ENCODE peak calls at places on chromosomes 3 and 15, in nine cellular contexts. H is mesothelial cell of epicardium; M is stimulated activated CD8-positive, alpha-beta memory T cell treated with anti-CD3 and anti-CD28 coated beads, Interleukin-4, amount 100 ng/mL, for 48 hours; O is RCC 7860; F is foreskin fibroblast; E is dorsolateral prefrontal cortex; I is BJ; G is choroid plexus epithelial cell; R is activated T-cell treated with anti-CD3 and anti-CD28 coated beads, Interleukin-2, amount 50 U/mL, for 1 hour. S is an unnamed sample.

GRCh38 chr3:77026904-77027634 is 12.8 kb upstream of the ROBO2 start:
- DNase-seq in H (no peak), O (no peak), M (no peak), I (no peak), E (no peak), R (no peak), G (no peak), F (no peak), S (no peak)

GRCh38 chr15:80403712-80404056 is 498 bp upstream of the ARNT2 start:
- DNase-seq in O (no peak), G (no peak), H (peak; percentile 26), I (no peak), E (peak; percentile 69), M (no peak), R (no peak), F (no peak), S (no peak)

GRCh38 chr3:39156421-39156820 is 3.0 kb upstream of the CSRNP1 start:
- DNase-seq in H (no peak), E (no peak), G (no peak), M (no peak), R (no peak), F (peak; percentile 61), O (no peak), I (no peak), S (no peak)

GRCh38 chr3:22492342-22492741 is 710.8 kb upstream of the UBE2E2 start:
- DNase-seq in G (no peak), O (no peak), H (no peak), I (no peak), R (no peak), E (no peak), M (no peak), F (no peak), S (no peak)

GRCh38 chr15:40232625-40233070 is 6.2 kb upstream of the PAK6 start:
- DNase-seq in H (no peak), E (no peak), G (no peak), F (no peak), I (no peak), M (no peak), O (no peak), R (no peak), S (no peak)

GRCh38 chr15:37900286-37901221 is 33.9 kb upstream of the TMCO5A start:
- DNase-seq in G (peak; percentile 89), R (no peak), E (no peak), F (peak; percentile 54), H (no peak), M (no peak), I (no peak), O (peak; percentile 39), S (no peak)

GRCh38 chr3:67018105-67018788 is 20.1 kb downstream of the KBTBD8 start:
- DNase-seq in F (no peak), R (no peak), H (no peak), G (peak; percentile 79), M (no peak), E (no peak), O (no peak), I (no peak), S (no peak)

GRCh38 chr15:85755471-85755870 is 39.3 kb downstream of the KLHL25 start:
- DNase-seq in H (no peak), G (no peak), I (no peak), O (no peak), R (no peak), E (no peak), M (no peak), F (no peak), S (no peak)

GRCh38 chr15:82663186-82663600 is 16.0 kb upstream of the CPEB1 start:
- DNase-seq in E (no peak), R (peak; percentile 43), O (no peak), I (no peak), M (peak; percentile 71), F (peak; percentile 29), H (peak; percentile 62), G (peak; percentile 39), S (no peak)

GRCh38 chr3:151561878-151562277 is 101.0 kb upstream of the IGSF10 start:
- DNase-seq in R (no peak), M (no peak), E (no peak), F (no peak), G (no peak), H (no peak), O (no peak), I (no peak), S (no peak)

GRCh38 chr3:124586126-124587052 is 143.9 kb upstream of the UMPS start:
- DNase-seq in G (no peak), H (no peak), E (no peak), O (no peak), M (no peak), I (no peak), R (no peak), F (no peak), S (no peak)

GRCh38 chr3:138325990-138326389 is 3.7 kb downstream of the NME9 start:
- DNase-seq in F (no peak), I (no peak), H (no peak), R (no peak), O (no peak), M (no peak), E (no peak), G (no peak), S (no peak)

GRCh38 chr3:140709751-140710150 is 31.9 kb downstream of the TRIM42 start:
- DNase-seq in R (no peak), G (no peak), M (no peak), E (no peak), H (no peak), I (no peak), O (no peak), F (no peak), S (no peak)

GRCh38 chr3:13258280-13258679 is 161.8 kb downstream of the NUP210 start:
- DNase-seq in E (no peak), I (no peak), H (no peak), R (no peak), O (no peak), M (no peak), F (no peak), G (no peak), S (no peak)

GRCh38 chr3:97927699-97928098 is 44.5 kb downstream of the RIOX2 start:
- DNase-seq in G (peak; percentile 70), M (no peak), R (no peak), I (peak; percentile 35), H (no peak), E (no peak), F (peak; percentile 34), O (no peak), S (no peak)

GRCh38 chr3:159196316-159196715 is 394.5 kb downstream of the MFSD1 start:
- DNase-seq in E (no peak), H (no peak), M (no peak), R (no peak), O (no peak), I (no peak), G (no peak), F (peak; percentile 47), S (no peak)

GRCh38 chr3:12180218-12180617 is 21.5 kb upstream of the TIMP4 start:
- DNase-seq in F (no peak), O (peak; percentile 92), H (no peak), E (no peak), R (no peak), G (peak; percentile 93), M (no peak), I (no peak), S (no peak)

GRCh38 chr15:80711886-80712285 is 16.8 kb downstream of the ABHD17C start:
- DNase-seq in H (no peak), F (no peak), R (no peak), M (no peak), G (no peak), I (no peak), O (no peak), E (no peak), S (no peak)

GRCh38 chr3:165521131-165521871 is 315.9 kb downstream of the BCHE start:
- DNase-seq in I (no peak), M (no peak), G (no peak), H (no peak), E (no peak), F (no peak), R (no peak), O (no peak), S (no peak)

GRCh38 chr3:100650651-100651611 is 41.5 kb downstream of the ADGRG7 start:
- DNase-seq in G (peak; percentile 80), M (no peak), R (no peak), H (no peak), O (peak; percentile 26), F (peak; percentile 47), I (peak; percentile 25), E (no peak), S (no peak)

GRCh38 chr3:60573494-60573893 is 677.8 kb downstream of the FHIT start:
- DNase-seq in R (no peak), M (no peak), O (peak; percentile 34), E (no peak), I (no peak), G (peak; percentile 8), F (no peak), H (no peak), S (no peak)

GRCh38 chr15:70902105-70902504 is 9.5 kb downstream of the LRRC49 start:
- DNase-seq in O (peak; percentile 51), M (no peak), E (no peak), F (peak; percentile 80), R (no peak), G (peak; percentile 90), H (no peak), I (peak; percentile 72), S (no peak)

GRCh38 chr3:71838406-71838805 is 53.5 kb upstream of the PROK2 start:
- DNase-seq in H (no peak), M (no peak), I (no peak), O (no peak), R (no peak), E (no peak), F (no peak), G (no peak), S (no peak)

GRCh38 chr15:36643551-36643950 is 64.1 kb downstream of the CDIN1 start:
- DNase-seq in G (peak; percentile 65), M (no peak), I (no peak), E (no peak), O (no peak), R (no peak), F (no peak), H (no peak), S (no peak)

GRCh38 chr3:135218782-135219181 is 423.7 kb downstream of the EPHB1 start:
- DNase-seq in R (no peak), O (no peak), M (no peak), E (no peak), H (no peak), I (no peak), G (no peak), F (no peak), S (no peak)

GRCh38 chr3:127708837-127709236 is 36.1 kb downstream of the ABTB1 start:
- DNase-seq in G (no peak), E (no peak), O (no peak), F (no peak), R (no peak), H (no peak), I (no peak), M (no peak), S (no peak)

GRCh38 chr3:55330355-55330754 is 156.8 kb downstream of the WNT5A start:
- DNase-seq in G (peak; percentile 93), M (no peak), E (no peak), R (no peak), H (no peak), I (peak; percentile 94), F (peak; percentile 91), O (peak; percentile 96), S (no peak)

GRCh38 chr15:82306791-82307713 is 42.2 kb downstream of the GOLGA6L10 start:
- DNase-seq in H (no peak), I (no peak), G (no peak), M (no peak), O (no peak), F (no peak), R (no peak), E (no peak), S (no peak)

GRCh38 chr3:164851204-164851603 is 227.1 kb downstream of the SI start:
- DNase-seq in E (no peak), F (no peak), R (no peak), O (no peak), I (no peak), G (no peak), H (no peak), M (no peak), S (no peak)

GRCh38 chr3:178712247-178712646 is 176.0 kb downstream of the KCNMB2 start:
- DNase-seq in E (no peak), F (no peak), M (no peak), G (no peak), O (no peak), H (no peak), R (no peak), I (no peak), S (no peak)

GRCh38 chr3:127800508-127800907 is 21.8 kb downstream of the MGLL start:
- DNase-seq in O (peak; percentile 78), I (no peak), H (no peak), F (peak; percentile 68), M (no peak), R (no peak), E (no peak), G (peak; percentile 75), S (no peak)

S was measured in NCI-H1930.